ENCODE peak calls at places on chromosomes 13 and 19, in four cellular contexts. B is stomach, V is astrocyte of the spinal cord, R is cardiac muscle cell. C is an unnamed sample.

GRCh38 chr19:13181747-13182388 is 31.7 kb downstream of the IER2 start:
- DNase-seq in B (peak), R (peak), V (peak), C (no peak)

GRCh38 chr13:105603283-105603682 is 932.2 kb downstream of the EFNB2 start:
- DNase-seq in R (no peak), B (no peak), V (no peak), C (no peak)

GRCh38 chr19:32318884-32319520 is 26.4 kb upstream of the ZNF507 start:
- DNase-seq in R (no peak), V (no peak), B (no peak), C (peak)

GRCh38 chr19:33823341-33823740 is 26.7 kb downstream of the KCTD15 start:
- DNase-seq in V (no peak), R (no peak), B (no peak), C (no peak)

GRCh38 chr13:59750860-59751259 is 412.9 kb downstream of the DIAPH3 start:
- DNase-seq in R (peak), V (peak), B (no peak), C (no peak)

GRCh38 chr13:114057131-114058050 is 75.0 kb downstream of the RASA3 start:
- DNase-seq in V (peak), B (no peak), R (no peak), C (no peak)

GRCh38 chr13:30376426-30377311 is 45.6 kb upstream of the UBE2L5 start:
- DNase-seq in V (no peak), B (peak), R (no peak), C (peak)

GRCh38 chr19:7597689-7598088 is 2.0 kb downstream of the CAMSAP3 start:
- DNase-seq in V (no peak), B (peak), R (no peak), C (no peak)

GRCh38 chr19:53875602-53876340 is 6.2 kb upstream of the PRKCG start:
- DNase-seq in V (no peak), R (no peak), B (no peak), C (no peak)

GRCh38 chr19:50328257-50329145 is 676 bp downstream of the KCNC3 start:
- DNase-seq in V (no peak), R (no peak), B (no peak), C (peak)

GRCh38 chr13:41356788-41357187 is 45.7 kb downstream of the NAA16 start:
- DNase-seq in B (no peak), R (no peak), V (no peak), C (no peak)

GRCh38 chr13:112832811-112833210 is 136.2 kb upstream of the MCF2L start:
- DNase-seq in B (no peak), R (no peak), V (no peak), C (no peak)

GRCh38 chr13:73060251-73061160 is 1.7 kb downstream of the KLF5 start:
- DNase-seq in V (peak), R (peak), B (no peak), C (no peak)

GRCh38 chr19:11463391-11463790 is 17.5 kb downstream of the ELAVL3 start:
- DNase-seq in B (no peak), V (no peak), R (no peak), C (no peak)

GRCh38 chr19:3851254-3852176 is 17.3 kb downstream of the ZFR2 start:
- DNase-seq in V (peak), R (no peak), B (no peak), C (peak)

GRCh38 chr13:93660664-93661063 is 434.1 kb downstream of the GPC6 start:
- DNase-seq in V (no peak), B (no peak), R (no peak), C (no peak)

GRCh38 chr19:45097776-45098520 is 5.0 kb downstream of the PPP1R37 start:
- DNase-seq in R (peak), B (peak), V (peak), C (peak)

GRCh38 chr19:17475541-17476115 is 5.3 kb downstream of the SLC27A1 start:
- DNase-seq in B (peak), R (peak), V (peak), C (peak)

GRCh38 chr13:75312884-75313520 is 169.0 kb downstream of the TBC1D4 start:
- DNase-seq in R (no peak), V (no peak), B (no peak), C (no peak)

GRCh38 chr13:98998831-98999634 is 21.2 kb upstream of the DOCK9 start:
- DNase-seq in B (no peak), R (no peak), V (no peak), C (no peak)

GRCh38 chr13:21717817-21718216 is 46.9 kb downstream of the FGF9 start:
- DNase-seq in V (no peak), B (no peak), R (no peak), C (no peak)

GRCh38 chr13:45242070-45242469 is 41.2 kb upstream of the KCTD4 start:
- DNase-seq in V (peak), B (no peak), R (peak), C (no peak)

GRCh38 chr19:43672061-43672679 is 2.2 kb upstream of the PLAUR start:
- DNase-seq in R (no peak), V (no peak), B (no peak), C (peak)

GRCh38 chr13:112562254-112562653 is 25.7 kb downstream of the TUBGCP3 start:
- DNase-seq in V (no peak), R (no peak), B (no peak), C (no peak)

DNA sequence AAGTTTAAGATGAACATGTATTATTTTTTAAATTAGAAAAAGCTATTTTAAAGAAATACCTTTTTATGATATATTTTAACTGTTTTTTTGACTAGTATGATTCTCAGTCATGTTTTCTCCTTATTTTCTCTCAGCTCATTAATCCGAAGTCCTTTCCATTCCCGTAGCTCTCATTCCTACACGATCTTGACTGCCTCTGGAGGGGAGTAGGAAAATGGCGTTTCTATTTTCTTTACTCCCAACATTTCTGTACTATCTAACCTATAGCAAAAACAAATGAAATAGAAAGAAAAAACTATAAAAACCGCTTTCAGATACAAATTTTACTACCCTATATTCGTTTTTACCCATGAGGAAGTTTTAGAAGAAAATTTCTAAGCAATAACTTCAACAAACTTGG is 343.8 kb downstream of the RBM26 start:
- DNase-seq in V (no peak), B (no peak), R (no peak), C (no peak)
- TF ChIP-seq CTCF in V (no peak), B (no peak), R (no peak), C (no peak)

DNA sequence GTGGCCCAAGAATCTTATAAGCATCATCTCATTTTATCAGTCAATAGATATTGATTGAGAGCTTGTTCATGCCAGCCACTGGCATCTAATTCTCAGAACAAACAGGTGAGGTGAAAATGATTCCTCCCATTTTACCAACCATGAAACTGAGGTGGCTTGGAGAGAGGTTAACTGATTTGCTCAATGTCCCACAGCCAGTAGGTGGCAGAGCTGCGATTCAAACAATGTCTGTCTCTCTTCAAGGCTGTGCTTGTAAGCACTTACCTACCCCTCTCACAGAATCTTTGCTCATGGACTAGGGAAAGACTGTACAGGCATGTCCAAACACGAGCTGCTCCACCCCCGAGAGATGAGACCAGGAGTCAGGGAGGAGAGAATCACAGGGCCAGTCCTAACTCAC is 21.5 kb upstream of the GSX1 start:
- DNase-seq in R (peak), B (no peak), V (no peak), C (peak)
- TF ChIP-seq CTCF in R (peak), B (no peak), V (peak), C (peak)

DNA sequence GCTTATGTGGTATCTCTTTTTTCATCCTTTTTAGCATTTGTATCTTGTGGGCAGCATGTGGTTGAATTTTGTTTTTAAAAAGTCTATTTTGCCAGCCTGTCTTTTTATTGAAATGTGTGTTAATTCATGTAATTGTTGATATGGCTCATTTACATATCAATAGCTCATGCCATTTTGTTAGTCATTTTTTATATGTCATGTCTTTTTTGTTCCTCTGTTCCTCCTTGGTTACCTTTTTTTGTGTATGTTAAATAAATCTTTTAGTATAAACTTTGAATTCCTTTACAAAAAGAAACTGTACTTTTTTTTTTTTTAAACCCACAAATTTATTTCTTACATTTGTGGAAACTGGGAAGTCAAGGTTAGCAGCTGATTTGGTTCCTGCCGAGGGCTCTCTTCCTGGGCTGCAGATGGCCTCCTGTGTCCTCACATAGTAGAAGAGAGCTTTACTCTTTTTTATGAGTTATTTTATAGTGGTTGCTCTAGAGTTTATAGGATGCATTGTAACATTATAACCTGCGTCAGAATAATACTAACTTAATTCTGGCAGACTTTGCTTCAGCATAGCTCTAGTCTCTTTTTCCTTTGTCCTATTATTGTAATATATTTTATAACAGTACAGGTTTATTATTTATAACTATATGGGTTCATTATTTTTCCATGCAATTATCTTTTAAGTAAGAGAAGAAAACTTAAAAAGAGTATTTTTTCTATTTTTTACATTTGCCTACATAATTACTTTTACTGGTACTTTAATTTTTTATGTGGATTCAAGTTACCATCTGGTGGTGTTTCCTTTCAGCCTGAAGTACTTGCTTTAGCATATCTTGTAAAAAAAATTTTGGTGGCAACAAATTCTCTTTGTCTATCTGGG is 86.3 kb downstream of the URI1 start:
- DNase-seq in B (no peak), R (no peak), V (no peak), C (no peak)
- TF ChIP-seq CTCF in B (no peak), R (no peak), V (no peak), C (no peak)

GRCh38 chr13:32997399-32997798 is 18.8 kb upstream of the KL start:
- DNase-seq in B (no peak), V (no peak), R (no peak), C (no peak)
- TF ChIP-seq CTCF in B (no peak), V (no peak), R (no peak), C (no peak)

GRCh38 chr19:5823579-5824281 is 15.8 kb downstream of the FUT6 start:
- DNase-seq in B (peak), V (no peak), R (no peak), C (peak)
- TF ChIP-seq CTCF in B (no peak), V (peak), R (no peak), C (peak)

C was measured in Calu3.